ENCODE peak calls at places on chromosomes 13 and 19, in seven cellular contexts. V is PC-3, C is MM.1S, K is mammary epithelial cell, A is HCT116, D is astrocyte, Q is fibroblast of lung. E is an unnamed sample.

GRCh38 chr13:87172166-87172825 is 498.9 kb upstream of the SLITRK5 start:
- DNase-seq in D (peak), A (no peak), Q (peak), C (no peak), V (no peak), K (no peak), E (no peak)

GRCh38 chr13:42876270-42876714 is 94.9 kb downstream of the FAM216B start:
- DNase-seq in K (peak), C (no peak), D (no peak), A (no peak), Q (no peak), V (no peak), E (no peak)

GRCh38 chr19:31145021-31145420 is 204.2 kb downstream of the TSHZ3 start:
- DNase-seq in D (no peak), K (no peak), C (no peak), A (no peak), V (no peak), Q (no peak), E (no peak)

GRCh38 chr13:50580684-50581305 is 262.7 kb downstream of the DLEU7 start:
- DNase-seq in C (no peak), Q (peak), D (peak), A (no peak), V (no peak), K (no peak), E (no peak)

GRCh38 chr19:36972594-36972993 is 56.5 kb downstream of the ZNF568 start:
- DNase-seq in Q (no peak), K (no peak), V (no peak), D (no peak), C (no peak), A (no peak), E (no peak)

GRCh38 chr13:30652746-30653145 is 35.0 kb downstream of the USPL1 start:
- DNase-seq in D (no peak), K (no peak), Q (peak), C (no peak), V (no peak), A (no peak), E (no peak)

GRCh38 chr19:38869160-38869835 is 8.8 kb downstream of the RINL start:
- DNase-seq in C (no peak), D (no peak), K (no peak), V (no peak), A (no peak), Q (no peak), E (no peak)

GRCh38 chr13:35789335-35790166 is 313.1 kb upstream of the MAB21L1 start:
- DNase-seq in Q (peak), A (peak), D (peak), V (peak), K (peak), C (peak), E (no peak)

GRCh38 chr19:38303517-38304351 is at the start of gene C19orf33:
- DNase-seq in K (peak), A (peak), D (peak), V (peak), Q (peak), C (no peak), E (peak)

GRCh38 chr13:39410089-39410901 is 192.7 kb downstream of the LHFPL6 start:
- DNase-seq in D (peak), V (no peak), K (peak), Q (peak), C (no peak), A (no peak), E (no peak)

GRCh38 chr19:38715540-38715939 is 28.7 kb downstream of the CAPN12 start:
- DNase-seq in A (no peak), C (no peak), D (no peak), Q (no peak), K (no peak), V (no peak), E (no peak)

GRCh38 chr13:33218426-33218825 is 67.1 kb downstream of the STARD13 start:
- DNase-seq in Q (no peak), A (no peak), V (peak), K (peak), C (no peak), D (no peak), E (no peak)

DNA sequence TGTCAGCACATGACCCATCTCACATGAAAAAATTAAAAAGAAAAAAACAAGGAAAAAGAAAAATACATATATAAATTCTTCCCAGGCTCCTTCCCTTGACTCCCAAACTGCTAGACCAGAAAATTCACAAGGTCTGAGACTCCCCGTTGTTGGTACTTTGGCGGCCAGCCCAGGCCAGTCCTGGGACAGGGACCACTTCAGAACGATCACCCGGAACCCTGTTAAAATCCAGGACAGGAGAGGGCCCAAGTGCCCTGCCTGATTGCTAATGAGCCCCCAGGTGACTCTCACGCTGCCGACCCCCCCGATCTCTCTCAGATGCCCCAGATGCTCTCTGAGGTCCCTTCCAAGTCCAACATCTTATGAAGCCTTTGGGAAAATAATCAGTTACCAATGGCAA is 107.2 kb downstream of the COL4A2 start:
- DNase-seq in C (no peak), Q (no peak), V (no peak), D (no peak), K (no peak), A (no peak), E (no peak)
- H3K27ac ChIP-seq in C (no peak), Q (no peak), V (no peak), D (peak), K (no peak), A (no peak), E (no peak)

GRCh38 chr19:10271543-10272086 is 695 bp downstream of the ICAM1 start:
- DNase-seq in Q (no peak), D (no peak), A (no peak), C (no peak), V (no peak), K (no peak), E (no peak)

GRCh38 chr19:10268077-10268476 is 2.8 kb upstream of the ICAM1 start:
- DNase-seq in V (no peak), A (no peak), D (no peak), C (no peak), Q (no peak), K (no peak), E (no peak)

GRCh38 chr19:10269333-10270179 is 1.4 kb upstream of the ICAM1 start:
- DNase-seq in K (peak), Q (peak), V (peak), A (peak), D (no peak), C (peak), E (no peak)

GRCh38 chr19:10270616-10271394 is at the start of gene ICAM1:
- DNase-seq in C (peak), K (peak), V (peak), A (no peak), Q (peak), D (peak), E (no peak)

DNA sequence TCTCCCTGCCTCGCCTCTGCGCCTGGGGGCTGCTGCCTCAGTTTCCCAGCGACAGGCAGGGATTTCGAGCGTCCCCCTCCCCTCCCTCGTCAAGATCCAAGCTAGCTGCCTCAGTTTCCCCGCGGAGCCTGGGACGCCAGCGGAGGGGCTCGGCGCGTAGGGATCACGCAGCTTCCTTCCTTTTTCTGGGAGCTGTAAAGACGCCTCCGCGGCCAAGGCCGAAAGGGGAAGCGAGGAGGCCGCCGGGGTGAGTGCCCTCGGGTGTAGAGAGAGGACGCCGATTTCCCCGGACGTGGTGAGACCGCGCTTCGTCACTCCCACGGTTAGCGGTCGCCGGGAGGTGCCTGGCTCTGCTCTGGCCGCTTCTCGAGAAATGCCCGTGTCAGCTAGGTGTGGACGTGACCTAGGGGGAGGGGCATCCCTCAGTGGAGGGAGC is 722 bp upstream of the ICAM1 start:
- DNase-seq in Q (no peak), K (no peak), C (peak), A (no peak), D (no peak), V (no peak), E (no peak)
- H3K4me3 ChIP-seq in Q (no peak), K (no peak), C (peak), A (peak), D (no peak), V (peak), E (peak)

GRCh38 chr19:12484371-12485322 is at the start of gene ZNF709:
- DNase-seq in V (peak), C (peak), A (no peak), K (peak), Q (peak), D (peak), E (peak)
- TF ChIP-seq EZH2 in V (no peak), C (no peak), A (no peak), K (no peak), Q (no peak), D (no peak), E (no peak)

DNA sequence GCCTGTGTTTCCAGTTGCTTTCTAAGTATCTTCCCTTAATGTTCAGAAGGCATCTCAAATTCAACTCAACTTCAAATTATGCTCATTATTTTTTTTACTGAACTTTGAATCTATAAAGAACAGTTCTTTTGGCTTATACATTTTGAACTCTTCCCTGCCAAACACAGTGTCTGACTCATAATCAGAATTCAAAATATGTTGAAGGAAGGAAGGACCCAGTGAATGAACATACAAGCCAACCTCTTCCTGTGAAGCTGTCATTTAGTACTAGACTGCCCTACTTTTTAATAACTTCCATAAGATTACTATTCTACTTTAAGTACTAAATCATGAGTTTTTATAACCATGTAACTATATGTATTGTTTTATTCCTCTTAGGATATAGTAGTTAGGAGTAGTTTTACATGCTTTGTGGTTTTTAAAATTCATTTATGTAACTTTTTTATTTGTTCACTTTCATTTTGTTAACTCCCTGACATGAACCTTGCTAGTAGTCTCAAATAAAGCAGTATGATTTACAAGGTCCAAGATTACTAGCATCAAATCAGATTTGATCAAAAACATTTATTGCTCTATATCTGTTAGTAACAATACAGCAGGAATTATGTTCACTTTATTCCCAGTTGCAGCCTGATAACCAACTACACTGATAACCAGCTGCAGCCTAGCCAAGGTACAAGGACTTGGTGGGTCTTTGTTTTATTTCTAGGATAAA is 6.4 kb downstream of the NUDT15 start:
- DNase-seq in Q (peak), V (peak), D (peak), K (peak), A (no peak), C (no peak), E (no peak)
- H3K27ac ChIP-seq in Q (peak), V (no peak), D (peak), K (no peak), A (no peak), C (no peak), E (no peak)

E was measured in keratinocyte.